ENCODE peak calls at places on chromosomes 4 and X, in eight cellular contexts. X is midbrain, O is mammary epithelial cell, M is substantia nigra, D is fibroblast of pulmonary artery, Z is NCI-H2171, B is MM.1S, K is cardiac muscle cell. L is an unnamed sample.

GRCh38 chr4:101019941-101020401 is 327.4 kb downstream of the PPP3CA start:
- DNase-seq in X (no peak), O (peak), M (no peak), D (no peak), Z (no peak), B (peak), K (no peak), L (no peak)

GRCh38 chr4:40241936-40242590 is 45.2 kb downstream of the RHOH start:
- DNase-seq in X (no peak), O (no peak), M (no peak), D (no peak), Z (no peak), B (no peak), K (no peak), L (no peak)

GRCh38 chrX:118536687-118537461 is 41.3 kb downstream of the DOCK11 start:
- DNase-seq in X (peak), O (no peak), M (no peak), D (peak), Z (no peak), B (peak), K (peak), L (peak)

GRCh38 chrX:155819525-155819924 is 61.6 kb upstream of the VAMP7 start:
- DNase-seq in X (no peak), O (no peak), M (no peak), D (no peak), Z (no peak), B (no peak), K (no peak), L (no peak)

GRCh38 chr4:81351653-81352455 is 119.9 kb downstream of the RASGEF1B start:
- DNase-seq in X (peak), O (peak), M (no peak), D (peak), Z (peak), B (peak), K (peak), L (peak)

GRCh38 chr4:81255524-81255923 is 40.5 kb upstream of the PRKG2 start:
- DNase-seq in X (no peak), O (peak), M (no peak), D (peak), Z (no peak), B (no peak), K (no peak), L (no peak)

GRCh38 chr4:106329027-106329618 is 12.8 kb downstream of the AIMP1 start:
- DNase-seq in X (peak), O (peak), M (no peak), D (peak), Z (no peak), B (peak), K (peak), L (peak)

GRCh38 chrX:74536142-74537010 is 78.0 kb downstream of the RLIM start:
- DNase-seq in X (peak), O (peak), M (peak), D (peak), Z (peak), B (peak), K (peak), L (peak)

GRCh38 chr4:61770456-61770855 is 570.3 kb downstream of the ADGRL3 start:
- DNase-seq in X (no peak), O (no peak), M (no peak), D (no peak), Z (no peak), B (no peak), K (no peak), L (no peak)

GRCh38 chr4:88866862-88867550 is 169.4 kb upstream of the NAP1L5 start:
- DNase-seq in X (no peak), O (peak), M (no peak), D (peak), Z (peak), B (peak), K (no peak), L (no peak)

GRCh38 chrX:136376713-136377112 is 76.0 kb downstream of the ADGRG4 start:
- DNase-seq in X (no peak), O (no peak), M (no peak), D (no peak), Z (no peak), B (no peak), K (no peak), L (no peak)

GRCh38 chr4:166594326-166594946 is 639.9 kb downstream of the SPOCK3 start:
- DNase-seq in X (peak), O (peak), M (no peak), D (peak), Z (no peak), B (peak), K (peak), L (peak)

GRCh38 chrX:18888281-18888680 is 95.6 kb downstream of the PHKA2 start:
- DNase-seq in X (no peak), O (no peak), M (no peak), D (no peak), Z (no peak), B (no peak), K (no peak), L (no peak)

GRCh38 chr4:175127314-175127713 is 209.2 kb downstream of the ADAM29 start:
- DNase-seq in X (no peak), O (peak), M (no peak), D (peak), Z (no peak), B (no peak), K (no peak), L (no peak)

GRCh38 chrX:40095588-40096394 is 2.0 kb downstream of the BCOR start:
- DNase-seq in X (no peak), O (peak), M (no peak), D (no peak), Z (no peak), B (peak), K (no peak), L (peak)

GRCh38 chr4:39900966-39901365 is 76.7 kb downstream of the PDS5A start:
- DNase-seq in X (no peak), O (no peak), M (no peak), D (no peak), Z (no peak), B (no peak), K (no peak), L (no peak)

GRCh38 chrX:155767101-155767878 is 113.9 kb upstream of the VAMP7 start:
- DNase-seq in X (peak), O (peak), M (no peak), D (peak), Z (no peak), B (peak), K (peak), L (no peak)

GRCh38 chr4:17561195-17561909 is 15.6 kb upstream of the LAP3 start:
- DNase-seq in X (no peak), O (peak), M (no peak), D (peak), Z (peak), B (no peak), K (no peak), L (no peak)

GRCh38 chr4:40121515-40121914 is 64.9 kb downstream of the N4BP2 start:
- DNase-seq in X (no peak), O (peak), M (no peak), D (peak), Z (no peak), B (no peak), K (no peak), L (peak)

GRCh38 chr4:82839624-82840023 is 41.0 kb upstream of the SCD5 start:
- DNase-seq in X (no peak), O (no peak), M (no peak), D (peak), Z (no peak), B (no peak), K (no peak), L (no peak)

GRCh38 chr4:7420661-7421040 is 14.1 kb downstream of the PSAPL1 start:
- DNase-seq in X (no peak), O (no peak), M (no peak), D (no peak), Z (no peak), B (no peak), K (no peak), L (no peak)

GRCh38 chr4:153710681-153711080 is 26.6 kb downstream of the TLR2 start:
- DNase-seq in X (no peak), O (no peak), M (no peak), D (no peak), Z (no peak), B (no peak), K (no peak), L (no peak)

GRCh38 chr4:25993564-25994185 is 79.7 kb downstream of the SMIM20 start:
- DNase-seq in X (no peak), O (no peak), M (no peak), D (peak), Z (no peak), B (peak), K (no peak), L (peak)

GRCh38 chrX:138775501-138775900 is 64.0 kb upstream of the FGF13 start:
- DNase-seq in X (no peak), O (peak), M (no peak), D (peak), Z (peak), B (peak), K (peak), L (peak)

L was measured in Karpas-422.